ENCODE peak calls at places on chromosome 17, in seven cellular contexts. D, A, X, H, J, P and I are unnamed samples.
A peak's percentile ranks its signal among the peaks of the same experiment; 100 is the strongest.

GRCh38 chr17:7435676-7436555 is 681 bp downstream of the TMEM102 start:
- DNase-seq in D (no peak), A (no peak), X (no peak), H (no peak), J (no peak), P (no peak), I (no peak)

GRCh38 chr17:16962804-16963203 is 9.1 kb downstream of the TNFRSF13B start:
- DNase-seq in D (no peak), A (no peak), X (no peak), H (no peak), J (no peak), P (peak; percentile 79), I (no peak)

GRCh38 chr17:17535957-17536356 is 39.8 kb upstream of the RASD1 start:
- DNase-seq in D (no peak), A (peak; percentile 64), X (peak; percentile 35), H (no peak), J (no peak), P (no peak), I (no peak)

GRCh38 chr17:83015511-83015910 is 63.9 kb upstream of the METRNL start:
- DNase-seq in D (no peak), A (no peak), X (no peak), H (no peak), J (no peak), P (no peak), I (no peak)

GRCh38 chr17:28528329-28529011 is 22.3 kb downstream of the FOXN1 start:
- DNase-seq in D (no peak), A (no peak), X (peak; percentile 23), H (no peak), J (no peak), P (no peak), I (no peak)

GRCh38 chr17:74097461-74098131 is 105.9 kb upstream of the RPL38 start:
- DNase-seq in D (no peak), A (no peak), X (no peak), H (no peak), J (no peak), P (no peak), I (no peak)

GRCh38 chr17:64420143-64420670 is 28.7 kb upstream of the MILR1 start:
- DNase-seq in D (no peak), A (no peak), X (peak; percentile 48), H (no peak), J (peak; percentile 92), P (peak; percentile 65), I (peak; percentile 81)

GRCh38 chr17:5821057-5821456 is 236.7 kb upstream of the NLRP1 start:
- DNase-seq in D (no peak), A (no peak), X (no peak), H (no peak), J (no peak), P (no peak), I (no peak)

GRCh38 chr17:6437956-6438355 is 3.0 kb upstream of the AIPL1 start:
- DNase-seq in D (no peak), A (no peak), X (no peak), H (no peak), J (no peak), P (no peak), I (no peak)

GRCh38 chr17:56653877-56654276 is 60.4 kb downstream of the NOG start:
- DNase-seq in D (peak; percentile 3), A (no peak), X (peak; percentile 48), H (peak; percentile 17), J (peak; percentile 55), P (peak; percentile 43), I (no peak)

GRCh38 chr17:43812396-43813265 is 20.3 kb downstream of the MPP3 start:
- DNase-seq in D (no peak), A (no peak), X (no peak), H (no peak), J (no peak), P (no peak), I (no peak)

GRCh38 chr17:57477483-57478357 is 221.4 kb downstream of the MSI2 start:
- DNase-seq in D (no peak), A (no peak), X (no peak), H (no peak), J (no peak), P (no peak), I (no peak)

GRCh38 chr17:794876-795275 is 12.7 kb downstream of the MRM3 start:
- DNase-seq in D (no peak), A (peak; percentile 79), X (peak; percentile 65), H (no peak), J (peak; percentile 77), P (no peak), I (no peak)

GRCh38 chr17:39928868-39929651 is 1.5 kb downstream of the LRRC3C start:
- DNase-seq in D (no peak), A (no peak), X (peak; percentile 75), H (no peak), J (peak; percentile 95), P (peak; percentile 56), I (no peak)

GRCh38 chr17:35373984-35374765 is 754 bp upstream of the SLFN11 start:
- DNase-seq in D (no peak), A (no peak), X (peak; percentile 35), H (no peak), J (peak; percentile 44), P (peak; percentile 14), I (peak; percentile 57)

GRCh38 chr17:65794572-65794971 is 233.1 kb upstream of the AXIN2 start:
- DNase-seq in D (no peak), A (no peak), X (no peak), H (no peak), J (peak; percentile 69), P (no peak), I (no peak)

GRCh38 chr17:74860229-74860998 is 729 bp upstream of the GRIN2C start:
- DNase-seq in D (no peak), A (no peak), X (no peak), H (no peak), J (no peak), P (no peak), I (no peak)

GRCh38 chr17:77843878-77844260 is 114.6 kb upstream of the TNRC6C start:
- DNase-seq in D (no peak), A (no peak), X (no peak), H (no peak), J (no peak), P (no peak), I (no peak)

GRCh38 chr17:58330997-58331814 is 2.6 kb upstream of the TSPOAP1 start:
- DNase-seq in D (no peak), A (no peak), X (no peak), H (no peak), J (no peak), P (no peak), I (no peak)

GRCh38 chr17:82105882-82106696 is 8.1 kb upstream of the FASN start:
- DNase-seq in D (peak; percentile 39), A (no peak), X (no peak), H (no peak), J (peak; percentile 53), P (peak; percentile 65), I (peak; percentile 49)

GRCh38 chr17:489758-490329 is 137.2 kb upstream of the RPH3AL start:
- DNase-seq in D (peak; percentile 48), A (no peak), X (no peak), H (no peak), J (peak; percentile 42), P (peak; percentile 42), I (no peak)

GRCh38 chr17:56173958-56174357 is 20.7 kb downstream of the ANKFN1 start:
- DNase-seq in D (no peak), A (no peak), X (no peak), H (no peak), J (no peak), P (no peak), I (no peak)